ENCODE peak calls at places on chromosome 22, in four cellular contexts. B is stimulated activated CD8-positive, alpha-beta memory T cell treated with anti-CD3 and anti-CD28 coated beads, Interleukin-15, amount 100 ng/mL, for 24 hours; C is foreskin melanocyte; T is activated CD4-positive, CD25-positive, alpha-beta regulatory T cell. N is an unnamed sample.
A peak's percentile ranks its signal among the peaks of the same experiment; 100 is the strongest.

GRCh38 chr22:19304547-19304946 is 13.0 kb upstream of the CLTCL1 start:
- DNase-seq in B (no peak), T (no peak), C (no peak), N (no peak)

GRCh38 chr22:30425616-30426394 is at the start of gene MTFP1:
- DNase-seq in B (no peak), T (peak; percentile 38), C (no peak), N (peak; percentile 80)

GRCh38 chr22:28810839-28811491 is 10.6 kb upstream of the XBP1 start:
- DNase-seq in C (no peak), T (no peak), B (no peak), N (no peak)

GRCh38 chr22:49771266-49772065 is 56.2 kb downstream of the BRD1 start:
- DNase-seq in T (no peak), C (no peak), B (no peak), N (no peak)

GRCh38 chr22:21802056-21802455 is 65.4 kb downstream of the MAPK1 start:
- DNase-seq in C (no peak), B (no peak), T (no peak), N (no peak)

GRCh38 chr22:36775589-36775965 is 342 bp downstream of the IFT27 start:
- DNase-seq in C (no peak), T (no peak), B (no peak), N (peak; percentile 24)

GRCh38 chr22:47289316-47289985 is 527.0 kb downstream of the TBC1D22A start:
- DNase-seq in B (no peak), C (no peak), T (no peak), N (no peak)

GRCh38 chr22:25172153-25172552 is 27.5 kb upstream of the CRYBB3 start:
- DNase-seq in T (no peak), C (no peak), B (no peak), N (peak; percentile 35)

GRCh38 chr22:21047730-21048129 is 2.0 kb downstream of the LRRC74B start:
- DNase-seq in B (no peak), T (no peak), C (no peak), N (no peak)

GRCh38 chr22:24244144-24244787 is 616 bp downstream of the GGT5 start:
- DNase-seq in B (no peak), T (no peak), C (no peak), N (no peak)

GRCh38 chr22:37001826-37002225 is 17.4 kb downstream of the TST start:
- DNase-seq in C (no peak), T (no peak), B (no peak), N (no peak)

GRCh38 chr22:43777204-43777671 is 34.9 kb downstream of the EFCAB6 start:
- DNase-seq in C (peak; percentile 29), T (no peak), B (no peak), N (peak; percentile 4)

GRCh38 chr22:48182896-48183805 is 1420.7 kb downstream of the TBC1D22A start:
- DNase-seq in B (no peak), C (no peak), T (no peak), N (no peak)

GRCh38 chr22:37486224-37486845 is at the start of gene MFNG:
- DNase-seq in T (peak; percentile 36), C (peak; percentile 10), B (peak; percentile 40), N (peak; percentile 23)

GRCh38 chr22:24005201-24005600 is at the start of gene GSTT4:
- DNase-seq in C (no peak), B (no peak), T (no peak), N (no peak)

GRCh38 chr22:39494471-39495120 is 7.5 kb upstream of the MIEF1 start:
- DNase-seq in T (no peak), C (no peak), B (no peak), N (no peak)

GRCh38 chr22:49427941-49428340 is 399.7 kb downstream of the BRD1 start:
- DNase-seq in C (no peak), B (no peak), T (no peak), N (no peak)

GRCh38 chr22:49514656-49515055 is 313.0 kb downstream of the BRD1 start:
- DNase-seq in B (no peak), T (no peak), C (no peak), N (no peak)

GRCh38 chr22:41234815-41235687 is 5.7 kb downstream of the CHADL start:
- DNase-seq in C (no peak), T (no peak), B (no peak), N (no peak)

GRCh38 chr22:31122532-31123291 is at the start of gene INPP5J:
- DNase-seq in T (no peak), B (no peak), C (no peak), N (peak; percentile 57)

GRCh38 chr22:34414467-34415440 is 494.5 kb upstream of the LARGE1 start:
- DNase-seq in T (no peak), C (peak; percentile 43), B (no peak), N (peak; percentile 92)

GRCh38 chr22:48699531-48699930 is 1128.1 kb downstream of the BRD1 start:
- DNase-seq in C (no peak), B (no peak), T (no peak), N (no peak)

GRCh38 chr22:11613898-11614755 is 3913.9 kb upstream of the OR11H1 start:
- DNase-seq in B (no peak), C (no peak), T (no peak), N (no peak)

GRCh38 chr22:43237280-43237679 is 50.3 kb upstream of the TTLL12 start:
- DNase-seq in T (no peak), C (no peak), B (no peak), N (no peak)